ENCODE peak calls at places on chromosomes 4 and X, in seven cellular contexts. Q, Z, C, J, K, L and W are unnamed samples.

GRCh38 chrX:50157545-50158125 is 43.2 kb downstream of the AKAP4 start:
- DNase-seq in Q (no peak), Z (no peak), C (no peak), J (peak), K (no peak), L (no peak), W (no peak)

GRCh38 chr4:76850010-76850441 is 47.9 kb downstream of the SOWAHB start:
- DNase-seq in Q (no peak), Z (no peak), C (peak), J (peak), K (no peak), L (no peak), W (no peak)

GRCh38 chr4:54527532-54527931 is 130.2 kb upstream of the KIT start:
- DNase-seq in Q (no peak), Z (no peak), C (no peak), J (no peak), K (no peak), L (peak), W (peak)

GRCh38 chrX:104806346-104806745 is 240.3 kb downstream of the IL1RAPL2 start:
- DNase-seq in Q (no peak), Z (no peak), C (no peak), J (no peak), K (no peak), L (no peak), W (no peak)

GRCh38 chr4:126405369-126405982 is 1090.7 kb downstream of the FAT4 start:
- DNase-seq in Q (no peak), Z (peak), C (no peak), J (peak), K (no peak), L (peak), W (no peak)

GRCh38 chrX:80237072-80237471 is 183.2 kb upstream of the TENT5D start:
- DNase-seq in Q (no peak), Z (no peak), C (no peak), J (no peak), K (no peak), L (peak), W (peak)

GRCh38 chr4:153345011-153345981 is 808 bp downstream of the MND1 start:
- DNase-seq in Q (no peak), Z (peak), C (no peak), J (peak), K (peak), L (no peak), W (peak)

GRCh38 chr4:138835833-138836521 is 179.6 kb upstream of the NOCT start:
- DNase-seq in Q (no peak), Z (peak), C (peak), J (peak), K (no peak), L (no peak), W (no peak)

GRCh38 chr4:66814277-66814676 is 731.0 kb downstream of the CENPC start:
- DNase-seq in Q (no peak), Z (no peak), C (no peak), J (no peak), K (no peak), L (no peak), W (no peak)

GRCh38 chrX:50877310-50877709 is 33.2 kb upstream of the BMP15 start:
- DNase-seq in Q (no peak), Z (no peak), C (no peak), J (peak), K (no peak), L (no peak), W (no peak)

GRCh38 chr4:3188118-3188517 is 60.8 kb upstream of the MSANTD1 start:
- DNase-seq in Q (no peak), Z (no peak), C (no peak), J (no peak), K (no peak), L (no peak), W (no peak)

GRCh38 chr4:34293459-34293858 is 1950.9 kb downstream of the ARAP2 start:
- DNase-seq in Q (no peak), Z (no peak), C (no peak), J (peak), K (no peak), L (peak), W (no peak)

GRCh38 chr4:174211611-174212044 is 71.8 kb downstream of the FBXO8 start:
- DNase-seq in Q (no peak), Z (no peak), C (no peak), J (no peak), K (no peak), L (no peak), W (peak)

GRCh38 chrX:130174051-130174704 is 2.4 kb downstream of the RAB33A start:
- DNase-seq in Q (no peak), Z (no peak), C (no peak), J (peak), K (no peak), L (no peak), W (no peak)